ENCODE peak calls at places on chromosomes 5 and 9, in ten cellular contexts. O is GM12865; C is IMR-90; J is cardiac muscle cell; X is CD4-positive, alpha-beta T cell; Q is nephron progenitor cell; K is GM20000; U is CD8-positive, alpha-beta T cell; W is mammary epithelial cell; Y is endodermal cell. S is an unnamed sample.

GRCh38 chr9:135253305-135254004 is 166.0 kb downstream of the OLFM1 start:
- DNase-seq in O (no peak), C (no peak), J (no peak), X (no peak), Q (peak; percentile 51), K (no peak), U (no peak), W (no peak), Y (peak; percentile 90), S (no peak)

GRCh38 chr9:83384214-83384613 is 154.0 kb downstream of the FRMD3 start:
- DNase-seq in O (no peak), C (no peak), J (no peak), X (no peak), Q (no peak), K (no peak), U (no peak), W (no peak), Y (no peak), S (no peak)

GRCh38 chr5:158463188-158463587 is 604.2 kb upstream of the CLINT1 start:
- DNase-seq in O (no peak), C (peak; percentile 31), J (no peak), X (no peak), Q (no peak), K (no peak), U (no peak), W (peak; percentile 32), Y (no peak), S (no peak)

GRCh38 chr5:175494271-175495183 is 16.2 kb downstream of the SFXN1 start:
- DNase-seq in O (no peak), C (no peak), J (no peak), X (no peak), Q (no peak), K (no peak), U (peak; percentile 23), W (peak; percentile 14), Y (no peak), S (no peak)

GRCh38 chr5:97127727-97128126 is 14.7 kb downstream of the LIX1 start:
- DNase-seq in O (no peak), C (no peak), J (no peak), X (no peak), Q (no peak), K (no peak), U (no peak), W (no peak), Y (no peak), S (no peak)

GRCh38 chr5:126368239-126368812 is 54.9 kb upstream of the GRAMD2B start:
- DNase-seq in O (peak; percentile 35), C (peak; percentile 25), J (no peak), X (no peak), Q (peak; percentile 35), K (no peak), U (no peak), W (peak; percentile 95), Y (peak; percentile 75), S (no peak)

GRCh38 chr5:80915716-80916115 is 44.4 kb upstream of the RASGRF2 start:
- DNase-seq in O (no peak), C (peak; percentile 64), J (no peak), X (no peak), Q (no peak), K (no peak), U (no peak), W (peak; percentile 8), Y (no peak), S (no peak)

GRCh38 chr9:543478-543877 is 298.0 kb upstream of the DMRT1 start:
- DNase-seq in O (no peak), C (no peak), J (no peak), X (no peak), Q (no peak), K (no peak), U (no peak), W (no peak), Y (no peak), S (no peak)

GRCh38 chr9:5422276-5422675 is 15.4 kb downstream of the PLGRKT start:
- DNase-seq in O (no peak), C (peak; percentile 58), J (no peak), X (no peak), Q (no peak), K (no peak), U (no peak), W (no peak), Y (no peak), S (no peak)

GRCh38 chr9:120698766-120699165 is 15.5 kb downstream of the MEGF9 start:
- DNase-seq in O (no peak), C (no peak), J (no peak), X (no peak), Q (no peak), K (no peak), U (no peak), W (no peak), Y (no peak), S (no peak)

GRCh38 chr9:93968451-93969327 is 13.5 kb upstream of the BARX1 start:
- DNase-seq in O (no peak), C (peak; percentile 59), J (no peak), X (no peak), Q (no peak), K (no peak), U (no peak), W (no peak), Y (peak; percentile 60), S (no peak)

GRCh38 chr5:104754311-104754995 is 1191.9 kb upstream of the NUDT12 start:
- DNase-seq in O (no peak), C (no peak), J (no peak), X (no peak), Q (no peak), K (no peak), U (no peak), W (no peak), Y (no peak), S (no peak)

GRCh38 chr5:142542906-142543305 is 143.0 kb downstream of the FGF1 start:
- DNase-seq in O (no peak), C (peak; percentile 55), J (peak; percentile 73), X (no peak), Q (no peak), K (no peak), U (no peak), W (no peak), Y (no peak), S (no peak)
- TF ChIP-seq CTCF in O (no peak), C (no peak), J (peak; percentile 16), X (no peak), Q (no peak), K (no peak), U (no peak), W (no peak), Y (peak; percentile 40), S (no peak)

GRCh38 chr5:87536365-87536764 is 123.6 kb upstream of the CCNH start:
- DNase-seq in O (no peak), C (no peak), J (no peak), X (no peak), Q (no peak), K (no peak), U (no peak), W (no peak), Y (peak; percentile 52), S (no peak)

GRCh38 chr5:87541033-87541432 is 128.3 kb upstream of the CCNH start:
- DNase-seq in O (peak; percentile 9), C (peak; percentile 33), J (peak; percentile 66), X (no peak), Q (no peak), K (no peak), U (no peak), W (peak; percentile 63), Y (peak; percentile 73), S (no peak)

GRCh38 chr5:87541668-87542067 is 128.9 kb upstream of the CCNH start:
- DNase-seq in O (no peak), C (no peak), J (no peak), X (no peak), Q (no peak), K (no peak), U (no peak), W (no peak), Y (no peak), S (no peak)

GRCh38 chr5:87539839-87540238 is 127.1 kb upstream of the CCNH start:
- DNase-seq in O (no peak), C (no peak), J (no peak), X (no peak), Q (no peak), K (no peak), U (no peak), W (no peak), Y (no peak), S (no peak)
- TF ChIP-seq CTCF in O (no peak), C (no peak), J (no peak), X (no peak), Q (no peak), K (no peak), U (no peak), W (peak; percentile 13), Y (peak; percentile 19), S (no peak)

GRCh38 chr5:1889321-1890065 is 6.8 kb upstream of the IRX4 start:
- DNase-seq in O (no peak), C (no peak), J (no peak), X (no peak), Q (no peak), K (no peak), U (no peak), W (peak; percentile 73), Y (no peak), S (no peak)

GRCh38 chr5:1886634-1887399 is 4.1 kb upstream of the IRX4 start:
- DNase-seq in O (no peak), C (no peak), J (no peak), X (no peak), Q (peak; percentile 45), K (no peak), U (no peak), W (peak; percentile 53), Y (peak; percentile 69), S (no peak)

GRCh38 chr5:1885777-1886633 is 3.3 kb upstream of the IRX4 start:
- DNase-seq in O (no peak), C (no peak), J (no peak), X (no peak), Q (no peak), K (no peak), U (no peak), W (peak; percentile 44), Y (peak; percentile 73), S (no peak)

GRCh38 chr5:1888541-1889251 is 6.0 kb upstream of the IRX4 start:
- DNase-seq in O (no peak), C (no peak), J (no peak), X (no peak), Q (no peak), K (no peak), U (no peak), W (peak; percentile 67), Y (peak; percentile 43), S (no peak)

GRCh38 chr5:1887400-1888360 is 5.0 kb upstream of the IRX4 start:
- DNase-seq in O (no peak), C (no peak), J (no peak), X (no peak), Q (no peak), K (no peak), U (no peak), W (peak; percentile 6), Y (peak; percentile 76), S (no peak)
- TF ChIP-seq CTCF in O (no peak), C (no peak), J (no peak), X (no peak), Q (no peak), K (no peak), U (no peak), W (no peak), Y (no peak), S (no peak)

DNA sequence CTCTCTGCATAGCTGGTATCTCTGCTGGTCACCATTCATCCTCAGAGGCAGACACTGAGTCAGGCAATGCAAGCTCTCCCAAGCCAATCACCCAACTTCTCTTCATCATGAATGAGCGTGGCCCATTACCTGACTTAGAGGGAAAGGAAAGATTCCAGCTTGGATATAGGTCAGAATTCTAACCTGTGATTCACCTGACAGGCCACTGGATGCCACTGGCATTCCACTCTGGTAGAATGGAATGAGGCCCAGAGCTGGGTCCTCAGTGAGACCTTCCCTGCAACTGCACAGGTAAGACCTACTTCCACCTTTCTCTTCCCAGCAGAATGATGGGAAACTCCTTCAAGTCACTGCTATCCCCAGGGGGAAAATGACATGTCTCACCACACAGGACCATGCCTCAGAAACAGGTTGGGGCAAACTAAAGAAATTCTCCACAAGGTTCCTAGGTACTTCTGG is 62.1 kb downstream of the SUSD1 start:
- DNase-seq in O (peak; percentile 38), C (no peak), J (peak; percentile 26), X (peak; percentile 6), Q (no peak), K (peak; percentile 26), U (peak; percentile 50), W (peak; percentile 85), Y (peak; percentile 83), S (no peak)
- TF ChIP-seq CTCF in O (peak; percentile 60), C (peak; percentile 44), J (peak; percentile 37), X (peak; percentile 65), Q (peak; percentile 8), K (peak; percentile 25), U (peak; percentile 55), W (peak; percentile 83), Y (peak; percentile 83), S (peak; percentile 41)